ENCODE peak calls at places on chromosomes 4 and X, in ten cellular contexts. One of them, this sample, is unnamed. For H3K79me2, the result is how much of the 10 kb centered on the place peaks cover.

GRCh38 chr4:168615294-168615693 is 118.4 kb downstream of the PALLD start:
- DNase-seq in MM.1S: no peak
- DNase-seq in astrocyte: peak
- DNase-seq in osteoblast: no peak
- DNase-seq in fibroblast of lung: peak
- DNase-seq in PC-3: peak
- DNase-seq in GM23248: peak
- DNase-seq in keratinocyte: no peak
- DNase-seq in hepatocyte: no peak
- DNase-seq in K562: no peak
- DNase-seq in this sample: peak

GRCh38 chr4:102869569-102870227 is 906 bp downstream of the CISD2 start:
- DNase-seq in MM.1S: no peak
- DNase-seq in astrocyte: no peak
- DNase-seq in osteoblast: peak
- DNase-seq in fibroblast of lung: no peak
- DNase-seq in PC-3: no peak
- DNase-seq in GM23248: no peak
- DNase-seq in keratinocyte: no peak
- DNase-seq in hepatocyte: no peak
- DNase-seq in K562: peak
- DNase-seq in this sample: no peak

GRCh38 chrX:15849555-15849954 is 5.1 kb downstream of the AP1S2 start:
- DNase-seq in MM.1S: no peak
- DNase-seq in astrocyte: no peak
- DNase-seq in osteoblast: peak
- DNase-seq in fibroblast of lung: no peak
- DNase-seq in PC-3: peak
- DNase-seq in GM23248: peak
- DNase-seq in keratinocyte: no peak
- DNase-seq in hepatocyte: peak
- DNase-seq in K562: peak
- DNase-seq in this sample: peak

GRCh38 chr4:80420638-80421037 is 85.1 kb downstream of the CFAP299 start:
- DNase-seq in MM.1S: no peak
- DNase-seq in astrocyte: no peak
- DNase-seq in osteoblast: no peak
- DNase-seq in fibroblast of lung: no peak
- DNase-seq in PC-3: no peak
- DNase-seq in GM23248: no peak
- DNase-seq in keratinocyte: no peak
- DNase-seq in hepatocyte: no peak
- DNase-seq in K562: no peak
- DNase-seq in this sample: no peak

GRCh38 chr4:153216546-153216945 is 12.3 kb downstream of the TRIM2 start:
- DNase-seq in MM.1S: no peak
- DNase-seq in astrocyte: no peak
- DNase-seq in osteoblast: no peak
- DNase-seq in fibroblast of lung: no peak
- DNase-seq in PC-3: no peak
- DNase-seq in GM23248: no peak
- DNase-seq in keratinocyte: no peak
- DNase-seq in hepatocyte: no peak
- DNase-seq in K562: no peak
- DNase-seq in this sample: peak

GRCh38 chr4:83738895-83739294 is 203.0 kb downstream of the GPAT3 start:
- DNase-seq in MM.1S: no peak
- DNase-seq in astrocyte: no peak
- DNase-seq in osteoblast: no peak
- DNase-seq in fibroblast of lung: no peak
- DNase-seq in PC-3: no peak
- DNase-seq in GM23248: no peak
- DNase-seq in keratinocyte: no peak
- DNase-seq in hepatocyte: no peak
- DNase-seq in K562: no peak
- DNase-seq in this sample: no peak

GRCh38 chr4:188160406-188160805 is 21.2 kb downstream of the TRIML1 start:
- DNase-seq in MM.1S: no peak
- DNase-seq in astrocyte: no peak
- DNase-seq in osteoblast: no peak
- DNase-seq in fibroblast of lung: no peak
- DNase-seq in PC-3: no peak
- DNase-seq in GM23248: no peak
- DNase-seq in keratinocyte: no peak
- DNase-seq in hepatocyte: peak
- DNase-seq in K562: no peak
- DNase-seq in this sample: no peak

GRCh38 chr4:81421346-81422218 is 50.1 kb downstream of the RASGEF1B start:
- DNase-seq in MM.1S: no peak
- DNase-seq in astrocyte: peak
- DNase-seq in osteoblast: no peak
- DNase-seq in fibroblast of lung: peak
- DNase-seq in PC-3: peak
- DNase-seq in GM23248: peak
- DNase-seq in keratinocyte: peak
- DNase-seq in hepatocyte: peak
- DNase-seq in K562: peak
- DNase-seq in this sample: peak

GRCh38 chrX:65697915-65698796 is 30.7 kb downstream of the MSN start:
- DNase-seq in MM.1S: peak
- DNase-seq in astrocyte: peak
- DNase-seq in osteoblast: no peak
- DNase-seq in fibroblast of lung: peak
- DNase-seq in PC-3: no peak
- DNase-seq in GM23248: peak
- DNase-seq in keratinocyte: no peak
- DNase-seq in hepatocyte: no peak
- DNase-seq in K562: peak
- DNase-seq in this sample: no peak

GRCh38 chr4:149754526-149754925 is 61.1 kb downstream of the IQCM start:
- DNase-seq in MM.1S: no peak
- DNase-seq in astrocyte: peak
- DNase-seq in osteoblast: no peak
- DNase-seq in fibroblast of lung: peak
- DNase-seq in PC-3: peak
- DNase-seq in GM23248: peak
- DNase-seq in keratinocyte: no peak
- DNase-seq in hepatocyte: no peak
- DNase-seq in K562: no peak
- DNase-seq in this sample: no peak

GRCh38 chr4:1748465-1748995 is 27.2 kb downstream of the TACC3 start:
- DNase-seq in MM.1S: peak
- DNase-seq in astrocyte: no peak
- DNase-seq in osteoblast: peak
- DNase-seq in fibroblast of lung: peak
- DNase-seq in PC-3: peak
- DNase-seq in GM23248: peak
- DNase-seq in keratinocyte: no peak
- DNase-seq in hepatocyte: peak
- DNase-seq in K562: peak
- DNase-seq in this sample: peak

GRCh38 chr4:68883870-68884269 is 67.7 kb downstream of the UGT2A3 start:
- DNase-seq in MM.1S: no peak
- DNase-seq in astrocyte: no peak
- DNase-seq in osteoblast: no peak
- DNase-seq in fibroblast of lung: no peak
- DNase-seq in PC-3: no peak
- DNase-seq in GM23248: no peak
- DNase-seq in keratinocyte: no peak
- DNase-seq in hepatocyte: peak
- DNase-seq in K562: no peak
- DNase-seq in this sample: no peak

GRCh38 chr4:1997712-1998111 is 11.1 kb downstream of the NELFA start:
- DNase-seq in MM.1S: no peak
- DNase-seq in astrocyte: no peak
- DNase-seq in osteoblast: no peak
- DNase-seq in fibroblast of lung: no peak
- DNase-seq in PC-3: no peak
- DNase-seq in GM23248: no peak
- DNase-seq in keratinocyte: no peak
- DNase-seq in hepatocyte: no peak
- DNase-seq in K562: no peak
- DNase-seq in this sample: no peak

GRCh38 chrX:38192007-38192625 is 28.6 kb downstream of the SRPX start:
- DNase-seq in MM.1S: no peak
- DNase-seq in astrocyte: no peak
- DNase-seq in osteoblast: no peak
- DNase-seq in fibroblast of lung: peak
- DNase-seq in PC-3: peak
- DNase-seq in GM23248: peak
- DNase-seq in keratinocyte: no peak
- DNase-seq in hepatocyte: no peak
- DNase-seq in K562: peak
- DNase-seq in this sample: peak

GRCh38 chr4:148030486-148030885 is 298.6 kb downstream of the ARHGAP10 start:
- DNase-seq in MM.1S: no peak
- DNase-seq in astrocyte: peak
- DNase-seq in osteoblast: no peak
- DNase-seq in fibroblast of lung: peak
- DNase-seq in PC-3: no peak
- DNase-seq in GM23248: peak
- DNase-seq in keratinocyte: no peak
- DNase-seq in hepatocyte: no peak
- DNase-seq in K562: no peak
- DNase-seq in this sample: no peak

GRCh38 chrX:40933132-40934078 is 151.8 kb upstream of the USP9X start:
- DNase-seq in MM.1S: no peak
- DNase-seq in astrocyte: peak
- DNase-seq in osteoblast: peak
- DNase-seq in fibroblast of lung: peak
- DNase-seq in PC-3: peak
- DNase-seq in GM23248: peak
- DNase-seq in keratinocyte: no peak
- DNase-seq in hepatocyte: peak
- DNase-seq in K562: peak
- DNase-seq in this sample: peak

GRCh38 chrX:74270393-74270792 is 33.6 kb upstream of the ZCCHC13 start:
- DNase-seq in MM.1S: no peak
- DNase-seq in astrocyte: no peak
- DNase-seq in osteoblast: no peak
- DNase-seq in fibroblast of lung: no peak
- DNase-seq in PC-3: no peak
- DNase-seq in GM23248: no peak
- DNase-seq in keratinocyte: no peak
- DNase-seq in hepatocyte: no peak
- DNase-seq in K562: no peak
- DNase-seq in this sample: no peak

GRCh38 chr4:186829740-186830449 is 106.2 kb upstream of the FAT1 start:
- DNase-seq in MM.1S: peak
- DNase-seq in astrocyte: peak
- DNase-seq in osteoblast: peak
- DNase-seq in fibroblast of lung: peak
- DNase-seq in PC-3: peak
- DNase-seq in GM23248: no peak
- DNase-seq in keratinocyte: no peak
- DNase-seq in hepatocyte: peak
- DNase-seq in K562: peak
- DNase-seq in this sample: no peak

GRCh38 chrX:150848914-150849365 is 49.5 kb downstream of the CD99L2 start:
- DNase-seq in MM.1S: no peak
- DNase-seq in astrocyte: no peak
- DNase-seq in osteoblast: no peak
- DNase-seq in fibroblast of lung: no peak
- DNase-seq in PC-3: peak
- DNase-seq in GM23248: no peak
- DNase-seq in keratinocyte: no peak
- DNase-seq in hepatocyte: no peak
- DNase-seq in K562: no peak
- DNase-seq in this sample: no peak

DNA sequence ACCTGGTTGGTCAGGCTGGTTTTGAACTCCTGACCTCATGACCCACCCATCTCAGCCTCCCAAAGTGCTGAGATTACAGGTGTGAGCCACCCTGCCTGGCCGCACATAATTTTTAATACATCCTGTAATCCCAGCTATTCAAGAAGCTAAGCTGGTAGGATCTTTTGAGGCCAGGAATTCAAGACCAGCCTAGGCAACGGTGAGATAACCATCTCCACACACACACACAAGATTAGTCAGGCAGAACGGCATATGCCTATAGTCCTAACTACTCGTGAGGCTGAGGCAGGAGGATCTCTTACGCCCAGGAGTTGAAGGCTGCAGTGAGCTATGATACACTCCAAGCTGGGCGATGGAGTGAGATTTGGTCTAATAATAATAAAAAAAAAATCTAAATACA is 212.4 kb upstream of the NEIL3 start:
- DNase-seq in MM.1S: no peak
- DNase-seq in astrocyte: no peak
- DNase-seq in osteoblast: no peak
- DNase-seq in fibroblast of lung: no peak
- DNase-seq in PC-3: no peak
- DNase-seq in GM23248: no peak
- DNase-seq in keratinocyte: no peak
- DNase-seq in hepatocyte: no peak
- DNase-seq in K562: no peak
- DNase-seq in this sample: no peak
- H3K79me2 ChIP-seq in MM.1S: under half
- H3K79me2 ChIP-seq in astrocyte: under half
- H3K79me2 ChIP-seq in osteoblast: under half
- H3K79me2 ChIP-seq in fibroblast of lung: under half
- H3K79me2 ChIP-seq in PC-3: under half
- H3K79me2 ChIP-seq in GM23248: under half
- H3K79me2 ChIP-seq in keratinocyte: under half
- H3K79me2 ChIP-seq in hepatocyte: under half
- H3K79me2 ChIP-seq in K562: under half
- H3K79me2 ChIP-seq in this sample: under half

GRCh38 chr4:41214158-41215146 is at the start of gene APBB2:
- DNase-seq in MM.1S: peak
- DNase-seq in astrocyte: peak
- DNase-seq in osteoblast: peak
- DNase-seq in fibroblast of lung: peak
- DNase-seq in PC-3: peak
- DNase-seq in GM23248: peak
- DNase-seq in keratinocyte: peak
- DNase-seq in hepatocyte: peak
- DNase-seq in K562: peak
- DNase-seq in this sample: peak
- H3K27ac ChIP-seq in MM.1S: no peak
- H3K27ac ChIP-seq in astrocyte: peak
- H3K27ac ChIP-seq in osteoblast: peak
- H3K27ac ChIP-seq in fibroblast of lung: peak
- H3K27ac ChIP-seq in PC-3: peak
- H3K27ac ChIP-seq in GM23248: peak
- H3K27ac ChIP-seq in keratinocyte: peak
- H3K27ac ChIP-seq in hepatocyte: peak
- H3K27ac ChIP-seq in K562: no peak
- H3K27ac ChIP-seq in this sample: peak

GRCh38 chr4:24796632-24797031 is 1.3 kb downstream of the SOD3 start:
- DNase-seq in MM.1S: no peak
- DNase-seq in astrocyte: no peak
- DNase-seq in osteoblast: peak
- DNase-seq in fibroblast of lung: no peak
- DNase-seq in PC-3: no peak
- DNase-seq in GM23248: no peak
- DNase-seq in keratinocyte: no peak
- DNase-seq in hepatocyte: no peak
- DNase-seq in K562: no peak
- DNase-seq in this sample: no peak
- H3K4me3 ChIP-seq in MM.1S: no peak
- H3K4me3 ChIP-seq in astrocyte: no peak
- H3K4me3 ChIP-seq in osteoblast: no peak
- H3K4me3 ChIP-seq in fibroblast of lung: peak
- H3K4me3 ChIP-seq in PC-3: no peak
- H3K4me3 ChIP-seq in GM23248: no peak
- H3K4me3 ChIP-seq in keratinocyte: no peak
- H3K4me3 ChIP-seq in hepatocyte: no peak
- H3K4me3 ChIP-seq in K562: no peak
- H3K4me3 ChIP-seq in this sample: no peak

GRCh38 chr4:110610940-110611785 is 11.7 kb downstream of the PITX2 start:
- DNase-seq in MM.1S: no peak
- DNase-seq in astrocyte: no peak
- DNase-seq in osteoblast: peak
- DNase-seq in fibroblast of lung: no peak
- DNase-seq in PC-3: no peak
- DNase-seq in GM23248: peak
- DNase-seq in keratinocyte: no peak
- DNase-seq in hepatocyte: no peak
- DNase-seq in K562: no peak
- DNase-seq in this sample: no peak
- H3K79me2 ChIP-seq in MM.1S: under half
- H3K79me2 ChIP-seq in astrocyte: under half
- H3K79me2 ChIP-seq in osteoblast: under half
- H3K79me2 ChIP-seq in fibroblast of lung: under half
- H3K79me2 ChIP-seq in PC-3: under half
- H3K79me2 ChIP-seq in GM23248: under half
- H3K79me2 ChIP-seq in keratinocyte: under half
- H3K79me2 ChIP-seq in hepatocyte: under half
- H3K79me2 ChIP-seq in K562: under half
- H3K79me2 ChIP-seq in this sample: under half

This sample was measured in neural progenitor cell.